ENCODE peak calls at places on chromosomes 2 and 18, in nine cellular contexts. B, H, C, R, F, S, E, M and N are unnamed samples.
A peak's percentile ranks its signal among the peaks of the same experiment; 100 is the strongest.

GRCh38 chr2:159138642-159139182 is 147.8 kb downstream of the WDSUB1 start:
- DNase-seq in C (no peak), E (no peak), B (peak; percentile 60), H (no peak), R (no peak), M (no peak), S (no peak), F (no peak), N (no peak)

GRCh38 chr2:12031871-12032270 is 285.4 kb downstream of the LPIN1 start:
- DNase-seq in M (no peak), H (no peak), R (no peak), F (no peak), C (no peak), B (no peak), E (no peak), S (no peak), N (no peak)

GRCh38 chr2:68196120-68196716 is 38.5 kb downstream of the PNO1 start:
- DNase-seq in M (peak; percentile 50), H (no peak), B (peak; percentile 35), F (peak; percentile 48), S (no peak), C (peak; percentile 76), E (no peak), R (peak; percentile 40), N (no peak)

GRCh38 chr18:48027401-48027931 is 97.0 kb upstream of the SMAD2 start:
- DNase-seq in R (peak; percentile 77), M (no peak), F (no peak), E (no peak), H (no peak), S (peak; percentile 67), B (no peak), C (no peak), N (no peak)

GRCh38 chr18:48879008-48879431 is 71.7 kb downstream of the SMAD7 start:
- DNase-seq in H (peak; percentile 86), F (no peak), E (no peak), C (no peak), B (no peak), M (no peak), S (peak; percentile 81), R (no peak), N (no peak)

GRCh38 chr2:222722327-222722946 is 51.0 kb downstream of the MOGAT1 start:
- DNase-seq in M (no peak), R (no peak), S (no peak), C (no peak), F (no peak), E (no peak), H (no peak), B (peak; percentile 78), N (no peak)

GRCh38 chr18:50079571-50080295 is 115.2 kb downstream of the MYO5B start:
- DNase-seq in M (no peak), H (no peak), E (no peak), B (no peak), S (peak; percentile 68), R (peak; percentile 62), C (no peak), F (no peak), N (no peak)

GRCh38 chr2:38626326-38627031 is 23.8 kb upstream of the HNRNPLL start:
- DNase-seq in E (no peak), M (no peak), S (no peak), C (peak; percentile 70), F (no peak), H (no peak), R (no peak), B (no peak), N (no peak)

GRCh38 chr2:105791229-105791628 is 46.5 kb downstream of the NCK2 start:
- DNase-seq in F (no peak), M (no peak), E (no peak), C (no peak), S (no peak), H (no peak), R (no peak), B (no peak), N (no peak)

GRCh38 chr2:105788670-105789290 is 44.1 kb downstream of the NCK2 start:
- DNase-seq in C (no peak), B (peak; percentile 53), H (no peak), F (no peak), S (no peak), M (no peak), R (no peak), E (no peak), N (no peak)

GRCh38 chr2:105790467-105791118 is 45.9 kb downstream of the NCK2 start:
- DNase-seq in C (peak; percentile 89), M (no peak), E (no peak), H (peak; percentile 25), B (no peak), R (no peak), S (no peak), F (no peak), N (no peak)

GRCh38 chr2:105787376-105788318 is 42.9 kb downstream of the NCK2 start:
- DNase-seq in S (no peak), C (no peak), F (no peak), M (peak; percentile 60), E (no peak), H (no peak), B (no peak), R (peak; percentile 58), N (no peak)

DNA sequence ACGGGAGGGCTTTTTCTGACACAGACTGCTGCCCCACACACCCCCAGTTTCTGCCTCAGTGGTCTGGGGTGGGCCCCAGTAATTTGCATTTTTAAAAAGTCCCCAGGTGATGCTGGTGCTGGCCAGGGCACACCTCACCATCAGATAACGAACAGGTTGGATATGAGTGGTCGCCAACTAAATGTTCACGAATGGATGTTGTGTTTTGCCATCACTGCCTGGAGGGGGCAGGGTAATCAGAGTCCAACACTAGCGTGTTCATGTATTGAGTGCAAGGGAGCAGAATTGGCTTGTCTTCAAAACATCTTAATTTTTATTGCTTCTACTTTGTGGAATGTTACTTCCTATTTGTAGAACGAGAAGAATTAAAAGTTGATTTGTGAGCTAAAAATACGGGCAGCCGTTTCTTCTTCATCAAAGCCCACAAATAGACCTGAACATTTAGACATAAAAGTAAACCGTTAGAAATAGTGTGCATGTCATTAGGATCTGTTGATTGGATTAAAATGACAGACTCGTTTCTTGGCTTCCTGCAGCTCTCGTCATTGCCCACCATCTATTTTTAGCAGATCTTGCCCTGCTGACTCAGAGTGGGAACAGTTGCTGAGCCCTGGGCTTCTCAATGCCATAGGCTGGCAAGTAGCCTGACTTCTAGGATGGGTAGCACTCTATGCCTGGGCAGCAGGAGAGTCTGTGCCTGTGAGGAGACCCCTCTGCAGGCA is 45.2 kb downstream of the NCK2 start:
- DNase-seq in H (no peak), C (peak; percentile 61), M (no peak), R (peak; percentile 86), B (peak; percentile 74), S (no peak), F (no peak), E (no peak), N (no peak)
- TF ChIP-seq CTCF in H (no peak), C (peak; percentile 9), M (peak; percentile 23), R (no peak), B (peak; percentile 1), S (no peak), F (no peak), E (no peak), N (no peak)

DNA sequence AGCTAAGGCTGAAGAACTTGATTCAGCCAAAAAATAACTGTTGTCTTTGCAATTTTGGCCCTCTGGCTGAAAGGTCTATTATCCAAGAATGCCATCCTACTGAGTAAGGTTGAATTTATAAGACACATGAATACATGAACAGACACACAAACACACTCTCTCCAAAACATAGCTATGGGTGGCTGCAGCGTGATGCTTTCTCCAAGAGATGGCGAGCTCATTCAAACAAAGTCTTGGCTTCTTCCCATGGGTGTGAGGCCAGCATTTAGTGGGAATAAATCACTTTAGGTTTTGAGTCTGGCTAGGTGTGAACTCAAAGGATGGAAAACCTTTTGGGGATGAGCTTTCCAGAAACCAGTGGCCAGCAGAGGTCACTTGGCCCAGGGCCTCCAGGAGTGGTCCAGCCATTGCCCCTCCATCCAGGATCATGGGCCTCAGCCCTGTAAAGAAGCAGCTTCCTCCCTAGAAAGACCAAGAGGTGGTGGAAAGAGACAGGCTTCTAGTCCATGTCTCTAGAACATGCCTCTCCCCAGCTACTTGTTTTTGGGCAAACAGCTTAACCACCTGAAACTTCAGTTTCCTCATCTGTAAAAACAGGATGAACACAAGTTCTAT is 11.0 kb upstream of the OSR1 start:
- DNase-seq in B (peak; percentile 50), C (no peak), R (no peak), S (no peak), E (no peak), F (peak; percentile 58), M (no peak), H (peak; percentile 38), N (no peak)
- TF ChIP-seq CTCF in B (peak; percentile 51), C (peak; percentile 25), R (no peak), S (no peak), E (no peak), F (peak; percentile 61), M (no peak), H (peak; percentile 17), N (peak; percentile 9)

GRCh38 chr2:49619804-49620203 is 465.5 kb upstream of the FSHR start:
- DNase-seq in C (no peak), F (peak; percentile 23), R (no peak), H (peak; percentile 0), M (no peak), B (no peak), E (no peak), S (no peak), N (no peak)

GRCh38 chr2:49621014-49621413 is 466.7 kb upstream of the FSHR start:
- DNase-seq in F (no peak), S (no peak), C (no peak), E (no peak), R (no peak), B (no peak), M (no peak), H (no peak), N (no peak)

GRCh38 chr2:49616800-49617199 is 462.5 kb upstream of the FSHR start:
- DNase-seq in M (no peak), C (no peak), S (no peak), E (no peak), H (peak; percentile 4), F (peak; percentile 44), R (no peak), B (no peak), N (no peak)
- TF ChIP-seq CTCF in M (no peak), C (peak; percentile 22), S (peak; percentile 39), E (peak; percentile 16), H (no peak), F (peak; percentile 39), R (peak; percentile 17), B (no peak), N (peak; percentile 73)

DNA sequence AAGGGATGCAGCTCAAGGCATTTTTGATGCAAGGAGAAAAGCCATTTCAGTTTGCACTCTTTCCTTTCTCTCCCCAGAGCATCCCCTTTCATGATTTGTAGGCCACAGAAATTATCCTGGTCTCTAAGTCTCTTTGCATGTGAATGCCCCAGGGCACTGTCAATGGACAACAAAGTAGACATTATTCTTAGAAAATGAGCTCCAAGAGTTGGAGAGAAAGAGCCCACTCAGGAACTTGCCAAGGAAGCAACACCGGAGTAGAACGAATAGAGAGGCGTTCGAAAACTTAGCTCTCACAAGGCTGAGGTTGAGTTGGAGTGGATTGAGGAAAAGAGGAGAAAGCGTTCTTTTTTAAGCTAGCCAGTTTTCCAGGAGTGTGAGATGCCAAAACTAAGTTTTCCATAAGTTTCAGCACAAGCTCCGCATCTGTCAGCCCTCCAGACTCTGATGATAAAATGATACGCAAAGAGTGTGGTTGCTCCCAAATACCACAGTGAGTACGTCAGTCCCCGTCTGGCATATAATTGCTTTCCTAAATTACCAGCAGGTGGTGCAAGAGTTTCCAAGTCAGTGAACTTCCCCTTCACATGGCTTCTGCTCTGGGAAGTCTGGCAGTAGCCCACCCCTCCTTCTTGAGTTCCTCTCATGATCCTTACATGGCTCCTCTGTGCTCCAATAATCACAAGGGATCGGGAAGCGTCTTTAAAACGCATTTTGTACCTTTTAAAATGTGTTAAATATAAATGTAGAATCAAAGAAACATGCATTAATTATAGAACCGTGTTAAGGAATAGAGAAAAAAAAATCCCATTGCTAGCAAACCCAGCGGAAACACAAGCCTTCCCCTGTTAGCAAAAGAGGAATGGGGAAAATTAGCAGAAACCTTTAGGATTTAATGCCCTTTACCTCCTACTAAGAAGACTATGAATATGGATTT is 1060.6 kb upstream of the FANCL start:
- DNase-seq in H (peak; percentile 57), B (peak; percentile 70), C (peak; percentile 49), M (peak; percentile 51), S (no peak), R (peak; percentile 55), E (no peak), F (peak; percentile 70), N (peak; percentile 24)
- TF ChIP-seq CTCF in H (peak; percentile 31), B (peak; percentile 55), C (peak; percentile 47), M (peak; percentile 44), S (peak; percentile 66), R (peak; percentile 65), E (peak; percentile 46), F (peak; percentile 57), N (peak; percentile 66)